ENCODE peak calls at places on chromosomes 16 and 17, in four cellular contexts. One of them, this sample, is unnamed.

GRCh38 chr17:19753661-19754463 is 5.8 kb upstream of the ALDH3A1 start:
- DNase-seq in fibroblast of lung: no peak
- DNase-seq in neural progenitor cell: peak
- DNase-seq in endothelial cell of umbilical vein: no peak
- DNase-seq in this sample: peak

GRCh38 chr17:30545024-30545423 is 67.8 kb downstream of the GOSR1 start:
- DNase-seq in fibroblast of lung: no peak
- DNase-seq in endothelial cell of umbilical vein: no peak
- DNase-seq in neural progenitor cell: no peak
- DNase-seq in this sample: no peak

GRCh38 chr17:83132251-83133081 is 53.1 kb downstream of the METRNL start:
- DNase-seq in endothelial cell of umbilical vein: no peak
- DNase-seq in fibroblast of lung: no peak
- DNase-seq in neural progenitor cell: no peak
- DNase-seq in this sample: no peak

GRCh38 chr17:82418001-82418986 is at the start of the genes HEXD and OGFOD3:
- DNase-seq in neural progenitor cell: peak
- DNase-seq in endothelial cell of umbilical vein: peak
- DNase-seq in fibroblast of lung: peak
- DNase-seq in this sample: peak

GRCh38 chr16:19707699-19708497 is 10.1 kb downstream of the KNOP1 start:
- DNase-seq in endothelial cell of umbilical vein: no peak
- DNase-seq in neural progenitor cell: no peak
- DNase-seq in fibroblast of lung: no peak
- DNase-seq in this sample: no peak

GRCh38 chr17:43573579-43574321 is 27.6 kb upstream of the ETV4 start:
- DNase-seq in neural progenitor cell: no peak
- DNase-seq in endothelial cell of umbilical vein: no peak
- DNase-seq in fibroblast of lung: no peak
- DNase-seq in this sample: no peak

GRCh38 chr16:49473773-49474172 is 100.2 kb downstream of the C16orf78 start:
- DNase-seq in neural progenitor cell: no peak
- DNase-seq in endothelial cell of umbilical vein: no peak
- DNase-seq in fibroblast of lung: no peak
- DNase-seq in this sample: no peak

GRCh38 chr17:49486012-49486641 is 9.0 kb upstream of the NGFR start:
- DNase-seq in neural progenitor cell: peak
- DNase-seq in endothelial cell of umbilical vein: no peak
- DNase-seq in fibroblast of lung: no peak
- DNase-seq in this sample: no peak

GRCh38 chr16:2194852-2195315 is 1.5 kb downstream of the CASKIN1 start:
- DNase-seq in neural progenitor cell: peak
- DNase-seq in endothelial cell of umbilical vein: peak
- DNase-seq in fibroblast of lung: peak
- DNase-seq in this sample: peak

GRCh38 chr17:42830971-42831370 is 2.2 kb upstream of the PSME3 start:
- DNase-seq in fibroblast of lung: no peak
- DNase-seq in endothelial cell of umbilical vein: no peak
- DNase-seq in neural progenitor cell: no peak
- DNase-seq in this sample: no peak

GRCh38 chr16:17270683-17271109 is 200.1 kb downstream of the XYLT1 start:
- DNase-seq in fibroblast of lung: no peak
- DNase-seq in neural progenitor cell: no peak
- DNase-seq in endothelial cell of umbilical vein: no peak
- DNase-seq in this sample: no peak

GRCh38 chr17:56949595-56949994 is 11.3 kb downstream of the COIL start:
- DNase-seq in fibroblast of lung: no peak
- DNase-seq in endothelial cell of umbilical vein: no peak
- DNase-seq in neural progenitor cell: no peak
- DNase-seq in this sample: no peak

GRCh38 chr16:53785044-53785443 is 81.1 kb downstream of the FTO start:
- DNase-seq in endothelial cell of umbilical vein: no peak
- DNase-seq in fibroblast of lung: peak
- DNase-seq in neural progenitor cell: no peak
- DNase-seq in this sample: peak

GRCh38 chr17:78383725-78384471 is 5.4 kb downstream of the PGS1 start:
- DNase-seq in endothelial cell of umbilical vein: peak
- DNase-seq in neural progenitor cell: no peak
- DNase-seq in fibroblast of lung: peak
- DNase-seq in this sample: peak

GRCh38 chr16:87189426-87189825 is 127.8 kb downstream of the C16orf95 start:
- DNase-seq in neural progenitor cell: no peak
- DNase-seq in endothelial cell of umbilical vein: no peak
- DNase-seq in fibroblast of lung: no peak
- DNase-seq in this sample: no peak

GRCh38 chr17:45857977-45858708 is 13.5 kb downstream of the SPPL2C start:
- DNase-seq in neural progenitor cell: peak
- DNase-seq in endothelial cell of umbilical vein: peak
- DNase-seq in fibroblast of lung: peak
- DNase-seq in this sample: peak

GRCh38 chr17:27597783-27598320 is 33.1 kb upstream of the LGALS9 start:
- DNase-seq in fibroblast of lung: no peak
- DNase-seq in endothelial cell of umbilical vein: no peak
- DNase-seq in neural progenitor cell: no peak
- DNase-seq in this sample: no peak

GRCh38 chr17:60577147-60577925 is 22.7 kb upstream of the PPM1D start:
- DNase-seq in neural progenitor cell: no peak
- DNase-seq in fibroblast of lung: peak
- DNase-seq in endothelial cell of umbilical vein: peak
- DNase-seq in this sample: peak

GRCh38 chr17:66637491-66637890 is 197.4 kb upstream of the CACNG5 start:
- DNase-seq in fibroblast of lung: peak
- DNase-seq in neural progenitor cell: no peak
- DNase-seq in endothelial cell of umbilical vein: no peak
- DNase-seq in this sample: no peak

GRCh38 chr17:13374203-13375143 is 227.3 kb downstream of the HS3ST3A1 start:
- DNase-seq in endothelial cell of umbilical vein: no peak
- DNase-seq in fibroblast of lung: peak
- DNase-seq in neural progenitor cell: no peak
- DNase-seq in this sample: no peak

GRCh38 chr17:29595107-29595942 is 2.4 kb downstream of the ANKRD13B start:
- DNase-seq in fibroblast of lung: no peak
- DNase-seq in endothelial cell of umbilical vein: no peak
- DNase-seq in neural progenitor cell: peak
- DNase-seq in this sample: peak

GRCh38 chr16:84699147-84699711 is 571 bp upstream of the USP10 start:
- DNase-seq in neural progenitor cell: no peak
- DNase-seq in fibroblast of lung: no peak
- DNase-seq in endothelial cell of umbilical vein: peak
- DNase-seq in this sample: peak

GRCh38 chr16:85882181-85882810 is 16.7 kb upstream of the IRF8 start:
- DNase-seq in endothelial cell of umbilical vein: no peak
- DNase-seq in neural progenitor cell: no peak
- DNase-seq in fibroblast of lung: no peak
- DNase-seq in this sample: no peak

GRCh38 chr16:78669994-78670393 is 570.5 kb downstream of the WWOX start:
- DNase-seq in endothelial cell of umbilical vein: no peak
- DNase-seq in fibroblast of lung: peak
- DNase-seq in neural progenitor cell: peak
- DNase-seq in this sample: peak

GRCh38 chr16:27847030-27847550 is 216.4 kb downstream of the GSG1L start:
- DNase-seq in endothelial cell of umbilical vein: peak
- DNase-seq in fibroblast of lung: peak
- DNase-seq in neural progenitor cell: no peak
- DNase-seq in this sample: no peak

GRCh38 chr17:51818777-51819176 is 339.7 kb downstream of the CA10 start:
- DNase-seq in fibroblast of lung: no peak
- DNase-seq in endothelial cell of umbilical vein: no peak
- DNase-seq in neural progenitor cell: no peak
- DNase-seq in this sample: no peak

DNA sequence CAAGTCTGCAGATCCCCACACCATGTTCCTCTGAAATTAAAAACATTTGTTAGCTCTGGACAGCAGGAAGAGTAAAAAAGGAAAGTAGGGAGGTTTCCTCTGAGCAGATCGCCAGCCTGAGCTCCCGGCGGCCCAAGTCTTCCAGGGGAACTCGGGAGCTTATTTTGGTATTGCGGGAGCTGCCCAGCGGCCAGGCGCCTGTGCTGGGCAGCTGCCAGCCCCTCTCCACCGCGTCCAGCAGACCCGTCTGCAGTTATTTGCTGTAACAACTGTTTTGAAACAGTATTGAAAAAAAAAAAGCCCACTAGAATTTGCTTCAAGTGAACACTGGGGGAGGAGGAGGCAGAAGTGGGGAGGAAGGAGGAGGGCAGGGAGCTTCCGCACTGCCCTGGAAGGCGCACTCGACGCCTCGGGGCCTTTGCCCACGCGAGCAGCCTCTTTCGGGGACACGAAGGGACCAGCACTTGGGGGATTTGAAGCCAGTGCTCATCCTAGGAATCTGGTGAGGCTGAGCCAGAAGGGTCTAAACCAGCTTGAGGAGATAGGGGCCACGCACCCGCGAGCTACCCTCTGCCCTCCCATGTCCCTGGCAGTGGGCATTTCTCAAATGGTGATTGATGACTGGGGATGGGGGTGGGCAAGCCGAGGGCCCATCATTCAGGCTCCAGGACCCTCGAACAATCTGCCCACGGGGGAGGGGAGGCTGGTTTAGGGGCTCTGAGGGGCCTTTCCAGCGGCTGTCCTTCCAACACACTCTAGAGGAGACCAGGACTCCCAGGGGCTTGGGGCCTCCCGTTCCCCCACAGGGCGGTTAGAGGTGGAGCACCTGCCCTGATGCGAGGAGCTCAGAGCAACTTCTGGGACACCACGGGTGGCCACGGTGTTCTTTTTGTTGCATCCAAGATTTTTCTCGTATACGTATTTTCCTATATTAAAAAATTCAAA is 3.0 kb upstream of the BAHCC1 start:
- DNase-seq in fibroblast of lung: peak
- DNase-seq in neural progenitor cell: no peak
- DNase-seq in endothelial cell of umbilical vein: peak
- DNase-seq in this sample: peak
- H3K9ac ChIP-seq in fibroblast of lung: peak
- H3K9ac ChIP-seq in neural progenitor cell: peak
- H3K9ac ChIP-seq in endothelial cell of umbilical vein: peak
- H3K9ac ChIP-seq in this sample: peak

GRCh38 chr16:896261-897199 is 74.3 kb downstream of the LMF1 start:
- DNase-seq in endothelial cell of umbilical vein: no peak
- DNase-seq in fibroblast of lung: no peak
- DNase-seq in neural progenitor cell: no peak
- DNase-seq in this sample: no peak

GRCh38 chr16:898761-899677 is 71.8 kb downstream of the LMF1 start:
- DNase-seq in fibroblast of lung: no peak
- DNase-seq in endothelial cell of umbilical vein: no peak
- DNase-seq in neural progenitor cell: no peak
- DNase-seq in this sample: no peak

GRCh38 chr16:898216-898615 is 72.6 kb downstream of the LMF1 start:
- DNase-seq in neural progenitor cell: no peak
- DNase-seq in endothelial cell of umbilical vein: no peak
- DNase-seq in fibroblast of lung: no peak
- DNase-seq in this sample: no peak

GRCh38 chr16:897200-897543 is 73.6 kb downstream of the LMF1 start:
- DNase-seq in endothelial cell of umbilical vein: no peak
- DNase-seq in fibroblast of lung: no peak
- DNase-seq in neural progenitor cell: no peak
- DNase-seq in this sample: no peak

GRCh38 chr16:897701-898100 is 73.1 kb downstream of the LMF1 start:
- DNase-seq in fibroblast of lung: no peak
- DNase-seq in endothelial cell of umbilical vein: no peak
- DNase-seq in neural progenitor cell: no peak
- DNase-seq in this sample: no peak
- H3K9ac ChIP-seq in fibroblast of lung: no peak
- H3K9ac ChIP-seq in endothelial cell of umbilical vein: no peak
- H3K9ac ChIP-seq in neural progenitor cell: no peak
- H3K9ac ChIP-seq in this sample: no peak

DNA sequence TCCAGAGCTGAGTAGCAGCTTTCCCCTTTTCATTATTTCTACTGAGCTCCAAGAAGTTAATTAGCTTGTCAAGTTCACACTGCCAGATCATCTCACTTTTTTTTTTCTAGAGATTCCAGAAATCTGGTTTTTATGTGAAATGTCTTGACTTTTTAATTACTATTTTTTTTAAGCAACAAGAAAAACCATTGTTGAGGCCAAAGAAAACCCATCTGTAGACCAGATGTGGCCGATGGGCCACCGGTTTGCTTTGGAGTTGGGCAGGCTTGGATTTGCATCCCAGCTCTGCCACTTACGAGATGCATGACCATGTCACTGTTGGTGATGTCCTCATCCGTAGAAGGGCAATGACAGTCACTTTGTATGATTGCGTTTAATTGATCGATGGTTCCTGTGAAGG is 34.2 kb upstream of the MRTFB start:
- DNase-seq in endothelial cell of umbilical vein: no peak
- DNase-seq in fibroblast of lung: no peak
- DNase-seq in neural progenitor cell: no peak
- DNase-seq in this sample: no peak
- H3K9ac ChIP-seq in endothelial cell of umbilical vein: no peak
- H3K9ac ChIP-seq in fibroblast of lung: no peak
- H3K9ac ChIP-seq in neural progenitor cell: no peak
- H3K9ac ChIP-seq in this sample: no peak

GRCh38 chr16:89272631-89273030 is 55.1 kb downstream of the ZNF778 start:
- DNase-seq in fibroblast of lung: no peak
- DNase-seq in endothelial cell of umbilical vein: no peak
- DNase-seq in neural progenitor cell: no peak
- DNase-seq in this sample: no peak

GRCh38 chr16:89268987-89269735 is 51.7 kb downstream of the ZNF778 start:
- DNase-seq in neural progenitor cell: no peak
- DNase-seq in endothelial cell of umbilical vein: no peak
- DNase-seq in fibroblast of lung: peak
- DNase-seq in this sample: peak

GRCh38 chr16:89270666-89271345 is 53.3 kb downstream of the ZNF778 start:
- DNase-seq in fibroblast of lung: no peak
- DNase-seq in endothelial cell of umbilical vein: no peak
- DNase-seq in neural progenitor cell: no peak
- DNase-seq in this sample: no peak

GRCh38 chr16:89268585-89268984 is 51.1 kb downstream of the ZNF778 start:
- DNase-seq in endothelial cell of umbilical vein: no peak
- DNase-seq in neural progenitor cell: no peak
- DNase-seq in fibroblast of lung: no peak
- DNase-seq in this sample: no peak

DNA sequence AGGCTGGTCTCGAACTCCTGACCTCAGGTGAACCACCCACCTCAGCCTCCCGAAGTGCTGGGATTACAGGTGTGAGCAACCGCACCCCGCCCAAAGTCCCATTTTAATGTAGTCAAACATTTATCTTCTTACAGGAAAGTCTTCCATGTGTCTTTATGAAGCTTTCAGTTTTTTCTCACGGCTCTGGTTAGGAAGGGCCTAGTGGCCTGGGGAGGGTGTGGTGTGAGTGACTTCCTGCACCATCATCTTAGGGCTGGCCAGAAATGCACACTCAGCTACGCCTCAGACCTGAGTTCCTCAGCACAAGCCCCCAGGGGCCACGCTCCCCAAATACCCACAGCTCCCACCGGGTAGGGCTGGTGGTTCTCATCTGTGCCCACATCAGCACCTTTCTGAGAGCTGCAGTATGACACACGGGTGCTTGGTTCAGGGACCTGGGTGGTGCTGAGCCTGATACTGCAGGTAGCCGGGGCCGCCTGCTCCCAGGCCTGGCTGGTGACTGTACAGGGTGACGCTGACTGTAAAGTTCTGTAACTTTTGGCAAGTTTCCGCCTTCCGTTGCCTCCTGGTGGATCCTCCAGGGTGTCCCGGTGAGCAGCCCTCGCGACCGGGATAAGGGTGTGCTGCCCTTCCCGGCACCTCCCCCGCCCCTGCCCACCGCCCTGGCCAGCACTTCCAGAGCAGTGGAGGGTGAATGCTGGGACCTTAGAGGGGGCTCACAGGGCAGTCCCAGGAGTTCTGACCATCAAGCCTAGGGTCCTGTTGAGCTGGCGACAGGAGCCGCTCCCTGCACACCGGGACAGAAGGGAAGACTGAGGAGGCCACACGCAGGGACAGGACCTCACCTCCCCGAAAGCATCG is 52.5 kb downstream of the ZNF778 start:
- DNase-seq in endothelial cell of umbilical vein: no peak
- DNase-seq in fibroblast of lung: no peak
- DNase-seq in neural progenitor cell: no peak
- DNase-seq in this sample: no peak
- H3K9ac ChIP-seq in endothelial cell of umbilical vein: no peak
- H3K9ac ChIP-seq in fibroblast of lung: no peak
- H3K9ac ChIP-seq in neural progenitor cell: no peak
- H3K9ac ChIP-seq in this sample: no peak

This sample was measured in GM23248.